ENCODE peak calls at places on chromosomes 5 and 9, in ten cellular contexts. One of them, this sample, is unnamed.

GRCh38 chr9:677461-678097 is 163.9 kb upstream of the DMRT1 start:
- DNase-seq in left cardiac atrium: no peak
- DNase-seq in tibial nerve: no peak
- DNase-seq in neuronal stem cell: no peak
- DNase-seq in transverse colon: no peak
- DNase-seq in CD4-positive, alpha-beta T cell: no peak
- DNase-seq in NCI-H69: no peak
- DNase-seq in stimulated activated CD8-positive, alpha-beta memory T cell treated with anti-CD3 and anti-CD28 coated beads, Interleukin-12 subunit alpha, Interleukin-12 subunit beta, amount 100 ng/mL, for 1 hour: no peak
- DNase-seq in ovary: no peak
- DNase-seq in D341Med: no peak
- DNase-seq in this sample: no peak

GRCh38 chr9:123735376-123735775 is 194.6 kb downstream of the DENND1A start:
- DNase-seq in left cardiac atrium: no peak
- DNase-seq in tibial nerve: no peak
- DNase-seq in neuronal stem cell: no peak
- DNase-seq in transverse colon: no peak
- DNase-seq in CD4-positive, alpha-beta T cell: no peak
- DNase-seq in NCI-H69: no peak
- DNase-seq in stimulated activated CD8-positive, alpha-beta memory T cell treated with anti-CD3 and anti-CD28 coated beads, Interleukin-12 subunit alpha, Interleukin-12 subunit beta, amount 100 ng/mL, for 1 hour: no peak
- DNase-seq in ovary: no peak
- DNase-seq in D341Med: no peak
- DNase-seq in this sample: no peak

GRCh38 chr9:88925471-88925870 is 65.8 kb upstream of the S1PR3 start:
- DNase-seq in left cardiac atrium: no peak
- DNase-seq in tibial nerve: no peak
- DNase-seq in neuronal stem cell: no peak
- DNase-seq in transverse colon: no peak
- DNase-seq in CD4-positive, alpha-beta T cell: no peak
- DNase-seq in NCI-H69: no peak
- DNase-seq in stimulated activated CD8-positive, alpha-beta memory T cell treated with anti-CD3 and anti-CD28 coated beads, Interleukin-12 subunit alpha, Interleukin-12 subunit beta, amount 100 ng/mL, for 1 hour: no peak
- DNase-seq in ovary: no peak
- DNase-seq in D341Med: no peak
- DNase-seq in this sample: no peak

GRCh38 chr5:43017438-43017820 is 22.7 kb downstream of the ANXA2R start:
- DNase-seq in left cardiac atrium: peak
- DNase-seq in tibial nerve: no peak
- DNase-seq in neuronal stem cell: no peak
- DNase-seq in transverse colon: peak
- DNase-seq in CD4-positive, alpha-beta T cell: peak
- DNase-seq in NCI-H69: peak
- DNase-seq in stimulated activated CD8-positive, alpha-beta memory T cell treated with anti-CD3 and anti-CD28 coated beads, Interleukin-12 subunit alpha, Interleukin-12 subunit beta, amount 100 ng/mL, for 1 hour: no peak
- DNase-seq in ovary: peak
- DNase-seq in D341Med: peak
- DNase-seq in this sample: no peak

GRCh38 chr5:134242146-134242545 is 16.3 kb upstream of the PPP2CA start:
- DNase-seq in left cardiac atrium: peak
- DNase-seq in tibial nerve: no peak
- DNase-seq in neuronal stem cell: no peak
- DNase-seq in transverse colon: peak
- DNase-seq in CD4-positive, alpha-beta T cell: no peak
- DNase-seq in NCI-H69: peak
- DNase-seq in stimulated activated CD8-positive, alpha-beta memory T cell treated with anti-CD3 and anti-CD28 coated beads, Interleukin-12 subunit alpha, Interleukin-12 subunit beta, amount 100 ng/mL, for 1 hour: no peak
- DNase-seq in ovary: peak
- DNase-seq in D341Med: no peak
- DNase-seq in this sample: peak

GRCh38 chr9:107226431-107226830 is 56.6 kb upstream of the RAD23B start:
- DNase-seq in left cardiac atrium: no peak
- DNase-seq in tibial nerve: no peak
- DNase-seq in neuronal stem cell: no peak
- DNase-seq in transverse colon: no peak
- DNase-seq in CD4-positive, alpha-beta T cell: no peak
- DNase-seq in NCI-H69: no peak
- DNase-seq in stimulated activated CD8-positive, alpha-beta memory T cell treated with anti-CD3 and anti-CD28 coated beads, Interleukin-12 subunit alpha, Interleukin-12 subunit beta, amount 100 ng/mL, for 1 hour: no peak
- DNase-seq in ovary: no peak
- DNase-seq in D341Med: no peak
- DNase-seq in this sample: no peak

GRCh38 chr9:12776775-12777055 is 1.9 kb downstream of the LURAP1L start:
- DNase-seq in left cardiac atrium: no peak
- DNase-seq in tibial nerve: no peak
- DNase-seq in neuronal stem cell: no peak
- DNase-seq in transverse colon: no peak
- DNase-seq in CD4-positive, alpha-beta T cell: no peak
- DNase-seq in NCI-H69: no peak
- DNase-seq in stimulated activated CD8-positive, alpha-beta memory T cell treated with anti-CD3 and anti-CD28 coated beads, Interleukin-12 subunit alpha, Interleukin-12 subunit beta, amount 100 ng/mL, for 1 hour: no peak
- DNase-seq in ovary: no peak
- DNase-seq in D341Med: no peak
- DNase-seq in this sample: no peak

GRCh38 chr5:88298425-88298824 is 29.8 kb upstream of the TMEM161B start:
- DNase-seq in left cardiac atrium: no peak
- DNase-seq in tibial nerve: no peak
- DNase-seq in neuronal stem cell: no peak
- DNase-seq in transverse colon: no peak
- DNase-seq in CD4-positive, alpha-beta T cell: no peak
- DNase-seq in NCI-H69: no peak
- DNase-seq in stimulated activated CD8-positive, alpha-beta memory T cell treated with anti-CD3 and anti-CD28 coated beads, Interleukin-12 subunit alpha, Interleukin-12 subunit beta, amount 100 ng/mL, for 1 hour: no peak
- DNase-seq in ovary: no peak
- DNase-seq in D341Med: no peak
- DNase-seq in this sample: no peak

GRCh38 chr9:34560574-34561229 is 28.8 kb downstream of the CNTFR start:
- DNase-seq in left cardiac atrium: peak
- DNase-seq in tibial nerve: no peak
- DNase-seq in neuronal stem cell: no peak
- DNase-seq in transverse colon: peak
- DNase-seq in CD4-positive, alpha-beta T cell: no peak
- DNase-seq in NCI-H69: no peak
- DNase-seq in stimulated activated CD8-positive, alpha-beta memory T cell treated with anti-CD3 and anti-CD28 coated beads, Interleukin-12 subunit alpha, Interleukin-12 subunit beta, amount 100 ng/mL, for 1 hour: no peak
- DNase-seq in ovary: peak
- DNase-seq in D341Med: no peak
- DNase-seq in this sample: no peak

GRCh38 chr5:80704221-80704620 is 49.4 kb upstream of the DHFR start:
- DNase-seq in left cardiac atrium: no peak
- DNase-seq in tibial nerve: no peak
- DNase-seq in neuronal stem cell: no peak
- DNase-seq in transverse colon: no peak
- DNase-seq in CD4-positive, alpha-beta T cell: no peak
- DNase-seq in NCI-H69: no peak
- DNase-seq in stimulated activated CD8-positive, alpha-beta memory T cell treated with anti-CD3 and anti-CD28 coated beads, Interleukin-12 subunit alpha, Interleukin-12 subunit beta, amount 100 ng/mL, for 1 hour: no peak
- DNase-seq in ovary: no peak
- DNase-seq in D341Med: no peak
- DNase-seq in this sample: no peak

GRCh38 chr5:56259002-56259511 is 25.9 kb upstream of the ANKRD55 start:
- DNase-seq in left cardiac atrium: no peak
- DNase-seq in tibial nerve: no peak
- DNase-seq in neuronal stem cell: no peak
- DNase-seq in transverse colon: no peak
- DNase-seq in CD4-positive, alpha-beta T cell: no peak
- DNase-seq in NCI-H69: no peak
- DNase-seq in stimulated activated CD8-positive, alpha-beta memory T cell treated with anti-CD3 and anti-CD28 coated beads, Interleukin-12 subunit alpha, Interleukin-12 subunit beta, amount 100 ng/mL, for 1 hour: no peak
- DNase-seq in ovary: no peak
- DNase-seq in D341Med: no peak
- DNase-seq in this sample: no peak

GRCh38 chr5:134271059-134271458 is 45.2 kb upstream of the PPP2CA start:
- DNase-seq in left cardiac atrium: no peak
- DNase-seq in tibial nerve: no peak
- DNase-seq in neuronal stem cell: no peak
- DNase-seq in transverse colon: no peak
- DNase-seq in CD4-positive, alpha-beta T cell: no peak
- DNase-seq in NCI-H69: no peak
- DNase-seq in stimulated activated CD8-positive, alpha-beta memory T cell treated with anti-CD3 and anti-CD28 coated beads, Interleukin-12 subunit alpha, Interleukin-12 subunit beta, amount 100 ng/mL, for 1 hour: no peak
- DNase-seq in ovary: no peak
- DNase-seq in D341Med: no peak
- DNase-seq in this sample: no peak

GRCh38 chr5:131984945-131985665 is 26.4 kb downstream of the ACSL6 start:
- DNase-seq in left cardiac atrium: no peak
- DNase-seq in tibial nerve: no peak
- DNase-seq in neuronal stem cell: no peak
- DNase-seq in transverse colon: no peak
- DNase-seq in CD4-positive, alpha-beta T cell: no peak
- DNase-seq in NCI-H69: no peak
- DNase-seq in stimulated activated CD8-positive, alpha-beta memory T cell treated with anti-CD3 and anti-CD28 coated beads, Interleukin-12 subunit alpha, Interleukin-12 subunit beta, amount 100 ng/mL, for 1 hour: no peak
- DNase-seq in ovary: no peak
- DNase-seq in D341Med: no peak
- DNase-seq in this sample: no peak

GRCh38 chr5:61635271-61635670 is 303.2 kb downstream of the ZSWIM6 start:
- DNase-seq in left cardiac atrium: no peak
- DNase-seq in tibial nerve: no peak
- DNase-seq in neuronal stem cell: no peak
- DNase-seq in transverse colon: no peak
- DNase-seq in CD4-positive, alpha-beta T cell: no peak
- DNase-seq in NCI-H69: no peak
- DNase-seq in stimulated activated CD8-positive, alpha-beta memory T cell treated with anti-CD3 and anti-CD28 coated beads, Interleukin-12 subunit alpha, Interleukin-12 subunit beta, amount 100 ng/mL, for 1 hour: no peak
- DNase-seq in ovary: no peak
- DNase-seq in D341Med: no peak
- DNase-seq in this sample: no peak

GRCh38 chr9:88766778-88767503 is 224.3 kb upstream of the S1PR3 start:
- DNase-seq in left cardiac atrium: no peak
- DNase-seq in tibial nerve: no peak
- DNase-seq in neuronal stem cell: no peak
- DNase-seq in transverse colon: no peak
- DNase-seq in CD4-positive, alpha-beta T cell: no peak
- DNase-seq in NCI-H69: no peak
- DNase-seq in stimulated activated CD8-positive, alpha-beta memory T cell treated with anti-CD3 and anti-CD28 coated beads, Interleukin-12 subunit alpha, Interleukin-12 subunit beta, amount 100 ng/mL, for 1 hour: no peak
- DNase-seq in ovary: no peak
- DNase-seq in D341Med: no peak
- DNase-seq in this sample: no peak

GRCh38 chr9:129253820-129254381 is 75.8 kb upstream of the IER5L start:
- DNase-seq in left cardiac atrium: peak
- DNase-seq in tibial nerve: peak
- DNase-seq in neuronal stem cell: no peak
- DNase-seq in transverse colon: no peak
- DNase-seq in CD4-positive, alpha-beta T cell: no peak
- DNase-seq in NCI-H69: no peak
- DNase-seq in stimulated activated CD8-positive, alpha-beta memory T cell treated with anti-CD3 and anti-CD28 coated beads, Interleukin-12 subunit alpha, Interleukin-12 subunit beta, amount 100 ng/mL, for 1 hour: no peak
- DNase-seq in ovary: peak
- DNase-seq in D341Med: no peak
- DNase-seq in this sample: peak

GRCh38 chr9:14250779-14251145 is 63.2 kb downstream of the NFIB start:
- DNase-seq in left cardiac atrium: no peak
- DNase-seq in tibial nerve: no peak
- DNase-seq in neuronal stem cell: no peak
- DNase-seq in transverse colon: no peak
- DNase-seq in CD4-positive, alpha-beta T cell: no peak
- DNase-seq in NCI-H69: no peak
- DNase-seq in stimulated activated CD8-positive, alpha-beta memory T cell treated with anti-CD3 and anti-CD28 coated beads, Interleukin-12 subunit alpha, Interleukin-12 subunit beta, amount 100 ng/mL, for 1 hour: no peak
- DNase-seq in ovary: no peak
- DNase-seq in D341Med: no peak
- DNase-seq in this sample: no peak

GRCh38 chr5:55406292-55406691 is 98.5 kb downstream of the MTREX start:
- DNase-seq in left cardiac atrium: no peak
- DNase-seq in tibial nerve: no peak
- DNase-seq in neuronal stem cell: no peak
- DNase-seq in transverse colon: no peak
- DNase-seq in CD4-positive, alpha-beta T cell: no peak
- DNase-seq in NCI-H69: peak
- DNase-seq in stimulated activated CD8-positive, alpha-beta memory T cell treated with anti-CD3 and anti-CD28 coated beads, Interleukin-12 subunit alpha, Interleukin-12 subunit beta, amount 100 ng/mL, for 1 hour: no peak
- DNase-seq in ovary: no peak
- DNase-seq in D341Med: no peak
- DNase-seq in this sample: no peak

GRCh38 chr5:142235050-142235797 is 89.6 kb downstream of the SPRY4 start:
- DNase-seq in left cardiac atrium: no peak
- DNase-seq in tibial nerve: no peak
- DNase-seq in neuronal stem cell: peak
- DNase-seq in transverse colon: no peak
- DNase-seq in CD4-positive, alpha-beta T cell: no peak
- DNase-seq in NCI-H69: no peak
- DNase-seq in stimulated activated CD8-positive, alpha-beta memory T cell treated with anti-CD3 and anti-CD28 coated beads, Interleukin-12 subunit alpha, Interleukin-12 subunit beta, amount 100 ng/mL, for 1 hour: no peak
- DNase-seq in ovary: no peak
- DNase-seq in D341Med: no peak
- DNase-seq in this sample: no peak

GRCh38 chr9:98074119-98074990 is 17.8 kb downstream of the NANS start:
- DNase-seq in left cardiac atrium: peak
- DNase-seq in tibial nerve: peak
- DNase-seq in neuronal stem cell: peak
- DNase-seq in transverse colon: peak
- DNase-seq in CD4-positive, alpha-beta T cell: peak
- DNase-seq in NCI-H69: peak
- DNase-seq in stimulated activated CD8-positive, alpha-beta memory T cell treated with anti-CD3 and anti-CD28 coated beads, Interleukin-12 subunit alpha, Interleukin-12 subunit beta, amount 100 ng/mL, for 1 hour: peak
- DNase-seq in ovary: peak
- DNase-seq in D341Med: peak
- DNase-seq in this sample: peak

GRCh38 chr9:91727316-91727861 is 222.6 kb downstream of the ROR2 start:
- DNase-seq in left cardiac atrium: no peak
- DNase-seq in tibial nerve: no peak
- DNase-seq in neuronal stem cell: peak
- DNase-seq in transverse colon: no peak
- DNase-seq in CD4-positive, alpha-beta T cell: no peak
- DNase-seq in NCI-H69: peak
- DNase-seq in stimulated activated CD8-positive, alpha-beta memory T cell treated with anti-CD3 and anti-CD28 coated beads, Interleukin-12 subunit alpha, Interleukin-12 subunit beta, amount 100 ng/mL, for 1 hour: no peak
- DNase-seq in ovary: no peak
- DNase-seq in D341Med: peak
- DNase-seq in this sample: no peak

GRCh38 chr9:104748359-104749031 is 1.0 kb downstream of the NIPSNAP3A start:
- DNase-seq in left cardiac atrium: no peak
- DNase-seq in tibial nerve: no peak
- DNase-seq in neuronal stem cell: no peak
- DNase-seq in transverse colon: no peak
- DNase-seq in CD4-positive, alpha-beta T cell: no peak
- DNase-seq in NCI-H69: peak
- DNase-seq in stimulated activated CD8-positive, alpha-beta memory T cell treated with anti-CD3 and anti-CD28 coated beads, Interleukin-12 subunit alpha, Interleukin-12 subunit beta, amount 100 ng/mL, for 1 hour: no peak
- DNase-seq in ovary: no peak
- DNase-seq in D341Med: peak
- DNase-seq in this sample: no peak

This sample was measured in testis.